ENCODE peak calls at places on chromosome 13, in four cellular contexts. One of them, this sample, is unnamed.
A peak's percentile ranks its signal among the peaks of the same experiment; 100 is the strongest.

GRCh38 chr13:28637714-28638355 is 21.1 kb upstream of the POMP start:
- DNase-seq in GDM1: no peak
- DNase-seq in SW 1271: no peak
- DNase-seq in CD4-positive, alpha-beta memory T cell: no peak
- DNase-seq in this sample: no peak

GRCh38 chr13:20197361-20197834 is 4.7 kb upstream of the GJB2 start:
- DNase-seq in CD4-positive, alpha-beta memory T cell: no peak
- DNase-seq in SW 1271: no peak
- DNase-seq in GDM1: no peak
- DNase-seq in this sample: no peak

GRCh38 chr13:102400619-102401125 is 1.2 kb downstream of the FGF14 start:
- DNase-seq in CD4-positive, alpha-beta memory T cell: peak; percentile 46
- DNase-seq in SW 1271: no peak
- DNase-seq in GDM1: no peak
- DNase-seq in this sample: no peak

GRCh38 chr13:42883771-42884170 is 102.4 kb downstream of the FAM216B start:
- DNase-seq in SW 1271: no peak
- DNase-seq in CD4-positive, alpha-beta memory T cell: no peak
- DNase-seq in GDM1: peak; percentile 46
- DNase-seq in this sample: no peak

GRCh38 chr13:112879283-112879833 is 89.7 kb upstream of the MCF2L start:
- DNase-seq in CD4-positive, alpha-beta memory T cell: no peak
- DNase-seq in SW 1271: no peak
- DNase-seq in GDM1: no peak
- DNase-seq in this sample: no peak

GRCh38 chr13:38530492-38530891 is 156.4 kb upstream of the FREM2 start:
- DNase-seq in GDM1: no peak
- DNase-seq in SW 1271: no peak
- DNase-seq in CD4-positive, alpha-beta memory T cell: no peak
- DNase-seq in this sample: no peak

GRCh38 chr13:30791354-30791921 is 56.1 kb downstream of the ALOX5AP start:
- DNase-seq in GDM1: no peak
- DNase-seq in CD4-positive, alpha-beta memory T cell: no peak
- DNase-seq in SW 1271: no peak
- DNase-seq in this sample: no peak

GRCh38 chr13:102642475-102642874 is 45.7 kb downstream of the TPP2 start:
- DNase-seq in GDM1: no peak
- DNase-seq in SW 1271: no peak
- DNase-seq in CD4-positive, alpha-beta memory T cell: no peak
- DNase-seq in this sample: peak; percentile 88

GRCh38 chr13:24605923-24606372 is 74.3 kb upstream of the ATP12A start:
- DNase-seq in CD4-positive, alpha-beta memory T cell: no peak
- DNase-seq in SW 1271: no peak
- DNase-seq in GDM1: no peak
- DNase-seq in this sample: no peak

GRCh38 chr13:20173121-20173746 is 12.4 kb upstream of the GJA3 start:
- DNase-seq in CD4-positive, alpha-beta memory T cell: no peak
- DNase-seq in GDM1: no peak
- DNase-seq in SW 1271: no peak
- DNase-seq in this sample: no peak

GRCh38 chr13:57604442-57604841 is 27.1 kb upstream of the PCDH17 start:
- DNase-seq in GDM1: no peak
- DNase-seq in CD4-positive, alpha-beta memory T cell: no peak
- DNase-seq in SW 1271: no peak
- DNase-seq in this sample: no peak

GRCh38 chr13:99484405-99484981 is 16.8 kb upstream of the TM9SF2 start:
- DNase-seq in SW 1271: no peak
- DNase-seq in GDM1: no peak
- DNase-seq in CD4-positive, alpha-beta memory T cell: peak; percentile 39
- DNase-seq in this sample: no peak

GRCh38 chr13:57409121-57409520 is 222.4 kb upstream of the PCDH17 start:
- DNase-seq in SW 1271: no peak
- DNase-seq in CD4-positive, alpha-beta memory T cell: no peak
- DNase-seq in GDM1: no peak
- DNase-seq in this sample: no peak

GRCh38 chr13:111361046-111361872 is 40.8 kb downstream of the TEX29 start:
- DNase-seq in SW 1271: no peak
- DNase-seq in GDM1: no peak
- DNase-seq in CD4-positive, alpha-beta memory T cell: no peak
- DNase-seq in this sample: no peak

GRCh38 chr13:38624822-38625221 is 62.1 kb upstream of the FREM2 start:
- DNase-seq in GDM1: no peak
- DNase-seq in CD4-positive, alpha-beta memory T cell: no peak
- DNase-seq in SW 1271: no peak
- DNase-seq in this sample: no peak

GRCh38 chr13:113119822-113120189 is 2.8 kb upstream of the F10 start:
- DNase-seq in GDM1: no peak
- DNase-seq in SW 1271: no peak
- DNase-seq in CD4-positive, alpha-beta memory T cell: no peak
- DNase-seq in this sample: peak; percentile 36

GRCh38 chr13:50467156-50467814 is 376.2 kb downstream of the DLEU7 start:
- DNase-seq in CD4-positive, alpha-beta memory T cell: no peak
- DNase-seq in GDM1: no peak
- DNase-seq in SW 1271: no peak
- DNase-seq in this sample: no peak

GRCh38 chr13:34031629-34032028 is 213.7 kb downstream of the RFC3 start:
- DNase-seq in CD4-positive, alpha-beta memory T cell: no peak
- DNase-seq in SW 1271: no peak
- DNase-seq in GDM1: no peak
- DNase-seq in this sample: no peak

GRCh38 chr13:96728463-96728862 is 265.8 kb downstream of the OXGR1 start:
- DNase-seq in GDM1: no peak
- DNase-seq in CD4-positive, alpha-beta memory T cell: no peak
- DNase-seq in SW 1271: no peak
- DNase-seq in this sample: no peak

GRCh38 chr13:43908156-43909126 is 28.7 kb downstream of the LACC1 start:
- DNase-seq in SW 1271: no peak
- DNase-seq in GDM1: peak; percentile 27
- DNase-seq in CD4-positive, alpha-beta memory T cell: no peak
- DNase-seq in this sample: no peak

This sample was measured in left lobe of liver.